ENCODE peak calls at places on chromosomes 11 and 22, in six cellular contexts. D is cardiac muscle cell, R is NB4, N is neural progenitor cell, C is HCT116, V is left lung. H is an unnamed sample.

GRCh38 chr11:72704028-72704782 is 30.0 kb upstream of the PDE2A start:
- DNase-seq in R (no peak), C (no peak), D (no peak), N (no peak), V (no peak), H (no peak)

GRCh38 chr11:92401507-92401906 is 176.9 kb downstream of the FAT3 start:
- DNase-seq in N (peak; percentile 63), R (no peak), D (no peak), C (no peak), V (no peak), H (no peak)

GRCh38 chr11:115808351-115808940 is 304.2 kb upstream of the CADM1 start:
- DNase-seq in V (no peak), N (no peak), C (no peak), R (no peak), D (no peak), H (no peak)

GRCh38 chr11:117026593-117027330 is 71.5 kb downstream of the SIK3 start:
- DNase-seq in D (no peak), R (peak; percentile 40), N (no peak), C (peak; percentile 19), V (no peak), H (peak; percentile 67)

GRCh38 chr11:9815486-9816136 is 151.7 kb downstream of the SWAP70 start:
- DNase-seq in N (no peak), V (no peak), C (no peak), D (no peak), R (peak; percentile 24), H (peak; percentile 86)

GRCh38 chr11:110896358-110896757 is 184.1 kb upstream of the ARHGAP20 start:
- DNase-seq in N (no peak), C (no peak), D (no peak), R (no peak), V (no peak), H (peak; percentile 71)

GRCh38 chr22:22948651-22949611 is 61.3 kb downstream of the IGLL5 start:
- DNase-seq in R (no peak), C (no peak), D (no peak), N (no peak), V (no peak), H (peak; percentile 75)

GRCh38 chr22:20021196-20022181 is 579 bp downstream of the TANGO2 start:
- DNase-seq in D (peak; percentile 45), N (peak; percentile 47), C (no peak), V (peak; percentile 86), R (peak; percentile 33), H (peak; percentile 73)

GRCh38 chr22:44543362-44543761 is 45.3 kb upstream of the RTL6 start:
- DNase-seq in R (no peak), V (no peak), N (no peak), D (no peak), C (no peak), H (no peak)

GRCh38 chr11:121544956-121545355 is 92.2 kb upstream of the SORL1-AS1 start:
- DNase-seq in N (no peak), C (no peak), R (peak; percentile 44), V (no peak), D (no peak), H (no peak)

GRCh38 chr11:11821899-11822298 is 19.9 kb upstream of the USP47 start:
- DNase-seq in C (no peak), R (no peak), N (no peak), D (no peak), V (no peak), H (no peak)

GRCh38 chr11:111960916-111961315 is 23.8 kb downstream of the DIXDC1 start:
- DNase-seq in C (no peak), R (no peak), N (no peak), V (no peak), D (no peak), H (no peak)

GRCh38 chr22:38956551-38956950 is 858 bp upstream of the APOBEC3A start:
- DNase-seq in N (no peak), C (no peak), D (no peak), V (no peak), R (no peak), H (no peak)

GRCh38 chr11:68099057-68099456 is 22.1 kb downstream of the CHKA start:
- DNase-seq in R (no peak), N (no peak), V (no peak), D (no peak), C (no peak), H (no peak)

GRCh38 chr22:21726650-21727049 is 8.9 kb downstream of the YPEL1 start:
- DNase-seq in C (peak; percentile 28), N (peak; percentile 81), D (peak; percentile 40), R (peak; percentile 55), V (no peak), H (no peak)

DNA sequence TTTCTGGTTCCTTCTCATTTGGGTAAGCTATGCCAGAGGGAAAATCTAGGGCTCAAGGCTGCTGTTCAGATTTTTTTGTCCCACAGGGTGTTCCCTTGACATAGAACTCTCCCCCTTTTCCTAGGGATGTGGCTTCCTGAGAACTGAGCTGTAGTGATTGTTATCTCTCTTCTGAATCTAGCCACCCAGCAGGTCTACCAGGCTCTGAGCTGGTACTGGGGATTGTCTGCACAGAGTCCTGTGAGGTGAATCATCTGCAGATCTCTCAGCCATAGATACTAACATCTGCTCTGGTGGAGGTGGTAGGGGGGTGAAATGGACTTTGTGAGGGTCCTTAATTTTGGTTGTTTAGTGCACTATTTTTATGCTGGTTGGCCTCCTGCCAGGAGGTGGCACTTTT is 167.3 kb upstream of the PGR start:
- DNase-seq in N (no peak), V (no peak), D (no peak), R (no peak), C (no peak), H (no peak)
- H3K4me3 ChIP-seq in N (no peak overlapping the region), V (no peak overlapping the region), D (no peak overlapping the region), R (no peak overlapping the region), C (no peak overlapping the region), H (no peak overlapping the region)

GRCh38 chr11:60252709-60253108 is 9.8 kb upstream of the MS4A4E start:
- DNase-seq in V (no peak), D (no peak), C (no peak), N (no peak), R (no peak), H (no peak)

GRCh38 chr11:60252208-60252566 is 9.2 kb upstream of the MS4A4E start:
- DNase-seq in D (no peak), R (no peak), N (no peak), V (no peak), C (no peak), H (no peak)

DNA sequence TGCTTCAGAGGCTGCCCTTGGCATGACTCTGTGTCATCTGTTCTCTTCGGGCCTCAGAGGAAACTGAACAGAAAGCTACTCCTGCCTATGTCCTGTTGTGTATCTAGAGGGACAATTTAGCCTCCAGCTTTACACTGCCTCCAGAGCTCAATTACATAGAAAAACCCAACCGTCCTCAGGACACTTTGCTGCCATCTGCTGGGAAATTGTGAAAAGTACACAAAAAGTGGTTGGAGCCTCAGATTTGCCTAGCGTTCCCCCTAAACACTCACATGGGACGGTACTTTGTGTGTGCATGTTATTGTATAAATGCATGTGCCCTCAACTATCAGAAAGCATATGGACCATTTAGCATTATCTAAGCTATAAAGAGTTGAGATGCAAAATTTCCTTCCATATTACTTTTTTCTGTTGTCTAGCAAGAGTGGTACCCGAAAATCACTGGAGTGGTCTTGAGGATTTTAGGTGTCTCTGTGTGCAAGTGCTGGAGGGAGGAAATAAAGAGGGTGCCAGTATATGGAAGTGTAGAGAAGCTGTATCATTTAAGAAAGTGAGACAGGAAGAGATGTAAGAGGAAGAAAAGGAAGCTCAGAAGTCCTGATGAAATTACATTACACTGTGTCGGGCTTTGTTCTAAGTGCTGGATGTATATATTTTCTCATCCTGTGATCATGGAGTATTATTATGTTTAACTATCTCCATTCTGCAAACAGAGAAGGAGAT is 8.7 kb upstream of the MS4A4E start:
- DNase-seq in R (peak; percentile 68), V (no peak), D (peak; percentile 56), N (peak; percentile 63), C (peak; percentile 24), H (peak; percentile 6)
- TF ChIP-seq CTCF in R (peak; percentile 53), V (no peak), D (peak; percentile 17), N (peak; percentile 65), C (peak; percentile 60), H (peak; percentile 51)

GRCh38 chr11:46378811-46379482 is 2.5 kb upstream of the MDK start:
- DNase-seq in C (no peak), N (no peak), R (peak; percentile 41), V (no peak), D (no peak), H (no peak)
- H3K4me3 ChIP-seq in C (no peak overlapping the region), N (no peak overlapping the region), R (no peak overlapping the region), V (no peak overlapping the region), D (no peak overlapping the region), H (no peak overlapping the region)

GRCh38 chr11:78812513-78813293 is 238.0 kb upstream of the NARS2 start:
- DNase-seq in V (no peak), C (no peak), N (peak; percentile 44), D (peak; percentile 53), R (no peak), H (no peak)
- TF ChIP-seq CTCF in V (no peak), C (no peak), N (peak; percentile 8), D (no peak), R (no peak), H (no peak)

DNA sequence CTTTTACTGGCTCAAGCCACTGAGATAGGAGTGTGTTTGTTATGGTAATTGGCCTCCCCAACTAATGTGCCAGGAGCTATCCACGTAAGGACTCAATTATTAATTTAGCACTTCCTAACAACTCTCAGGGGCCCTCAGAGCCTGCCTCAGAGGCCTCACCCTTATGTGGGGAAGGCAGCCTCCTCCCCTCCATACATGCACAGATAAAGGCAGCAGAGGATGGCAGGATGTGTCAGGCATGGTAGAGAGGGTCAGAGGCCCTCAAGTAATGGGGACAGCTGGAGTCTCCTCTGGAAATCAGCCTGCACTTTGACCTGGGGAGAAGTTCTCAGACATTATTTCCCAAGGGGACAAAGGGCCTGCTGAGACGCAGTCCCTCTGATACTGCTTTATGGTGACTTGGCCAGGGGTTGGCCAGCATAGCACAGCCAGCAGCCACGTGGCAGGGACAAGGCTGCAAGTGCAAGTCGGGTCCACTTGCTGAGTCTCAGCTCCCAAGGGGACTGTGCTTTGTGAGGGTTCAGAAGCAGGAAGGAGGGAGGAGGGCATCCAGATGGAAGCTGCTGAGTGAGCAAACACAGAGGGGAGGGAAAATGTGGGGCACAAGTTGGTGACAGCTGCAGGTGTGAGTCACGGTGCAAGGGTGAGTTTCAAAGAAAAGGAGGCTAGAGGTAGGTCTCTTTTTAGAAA is 17.0 kb downstream of the MOGAT2 start:
- DNase-seq in R (peak; percentile 74), C (no peak), N (no peak), V (no peak), D (no peak), H (no peak)
- H3K4me3 ChIP-seq in R (no peak overlapping the region), C (no peak overlapping the region), N (no peak overlapping the region), V (no peak overlapping the region), D (no peak overlapping the region), H (no peak overlapping the region)

GRCh38 chr11:113673566-113674396 is 32.3 kb downstream of the TMPRSS5 start:
- DNase-seq in N (no peak), V (no peak), R (no peak), C (no peak), D (no peak), H (no peak)

GRCh38 chr11:113677648-113678047 is 28.5 kb downstream of the TMPRSS5 start:
- DNase-seq in R (no peak), V (no peak), N (no peak), D (no peak), C (no peak), H (no peak)

GRCh38 chr11:113675003-113675471 is 31.1 kb downstream of the TMPRSS5 start:
- DNase-seq in N (no peak), C (no peak), V (no peak), R (peak; percentile 70), D (no peak), H (peak; percentile 91)

GRCh38 chr11:113675565-113675964 is 30.5 kb downstream of the TMPRSS5 start:
- DNase-seq in R (no peak), V (no peak), N (no peak), D (no peak), C (no peak), H (no peak)

GRCh38 chr11:113674397-113674685 is 31.8 kb downstream of the TMPRSS5 start:
- DNase-seq in V (no peak), C (no peak), N (no peak), D (no peak), R (no peak), H (no peak)
- TF ChIP-seq CTCF in V (no peak), C (no peak), N (no peak), D (no peak), R (no peak), H (no peak)